ENCODE peak calls at places on chromosomes 7 and 10, in six cellular contexts. L, G, J, O, H and K are unnamed samples.

GRCh38 chr10:61987951-61988379 is 86.5 kb downstream of the ARID5B start:
- DNase-seq in O (no peak), L (no peak), J (no peak), G (no peak), H (no peak), K (no peak)

GRCh38 chr7:118142012-118142411 is 42.0 kb upstream of the LSM8 start:
- DNase-seq in G (no peak), L (no peak), O (no peak), H (no peak), J (no peak), K (no peak)

GRCh38 chr7:98398567-98399372 is 2.1 kb downstream of the BAIAP2L1 start:
- DNase-seq in O (no peak), L (no peak), G (no peak), H (no peak), J (no peak), K (no peak)

GRCh38 chr7:130476287-130477001 is 15.4 kb upstream of the MEST start:
- DNase-seq in G (no peak), L (no peak), J (no peak), O (no peak), H (no peak), K (no peak)

GRCh38 chr7:26083113-26083512 is 68.9 kb upstream of the NFE2L3 start:
- DNase-seq in H (no peak), J (no peak), L (no peak), G (no peak), O (no peak), K (no peak)

GRCh38 chr7:123675092-123675473 is 19.4 kb downstream of the LMOD2 start:
- DNase-seq in L (no peak), J (no peak), G (no peak), O (no peak), H (no peak), K (peak)

GRCh38 chr10:67836491-67836890 is 1.5 kb downstream of the DNAJC12 start:
- DNase-seq in H (no peak), J (no peak), O (no peak), L (no peak), G (no peak), K (no peak)

GRCh38 chr10:57864789-57865676 is 402.7 kb downstream of the IPMK start:
- DNase-seq in O (no peak), H (no peak), L (no peak), G (no peak), J (no peak), K (no peak)

GRCh38 chr7:110442386-110442837 is 648.5 kb upstream of the LRRN3 start:
- DNase-seq in H (no peak), O (no peak), J (no peak), L (peak), G (peak), K (peak)

GRCh38 chr10:73083234-73083633 is 13.4 kb downstream of the P4HA1 start:
- DNase-seq in L (no peak), H (no peak), O (no peak), G (no peak), J (no peak), K (peak)

GRCh38 chr10:104065748-104066147 is 19.9 kb downstream of the COL17A1 start:
- DNase-seq in J (no peak), L (no peak), O (no peak), G (no peak), H (no peak), K (no peak)

GRCh38 chr10:6065406-6065805 is 3.2 kb upstream of the IL2RA start:
- DNase-seq in L (no peak), J (peak), G (no peak), H (no peak), O (no peak), K (no peak)

GRCh38 chr7:129110575-129111376 is 33.7 kb upstream of the TSPAN33 start:
- DNase-seq in J (no peak), H (no peak), O (no peak), G (peak), L (no peak), K (no peak)

DNA sequence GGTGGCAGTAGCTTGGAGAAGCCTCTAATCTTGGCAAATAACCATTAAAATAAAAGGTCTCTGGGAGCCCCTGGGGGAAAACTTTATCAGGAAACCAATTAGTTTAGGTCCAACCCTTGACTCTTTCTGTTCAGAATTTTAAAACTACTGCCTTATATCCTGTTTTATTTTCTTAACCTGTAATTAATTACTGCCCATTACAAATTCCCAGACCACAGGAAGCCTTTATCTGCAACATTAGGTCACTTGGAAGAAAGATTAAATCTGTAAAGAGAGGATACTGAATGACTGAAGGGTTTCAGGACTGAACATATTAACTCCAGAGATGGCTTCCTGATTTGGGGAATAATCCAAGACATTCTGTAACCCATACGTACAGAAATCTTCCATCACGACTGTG is 320.5 kb upstream of the SORCS1 start:
- DNase-seq in L (no peak), J (no peak), H (no peak), O (no peak), G (no peak), K (no peak)
- H3K27ac ChIP-seq in L (no peak), J (no peak), H (no peak), O (no peak), G (no peak), K (no peak)

GRCh38 chr10:10787586-10787985 is 230.1 kb upstream of the CELF2 start:
- DNase-seq in H (no peak), L (no peak), O (no peak), G (no peak), J (no peak), K (no peak)
- H3K27ac ChIP-seq in H (no peak), L (no peak), O (no peak), G (no peak), J (no peak), K (no peak)

GRCh38 chr7:28904539-28905143 is 53.5 kb downstream of the TRIL start:
- DNase-seq in O (no peak), H (no peak), L (no peak), J (no peak), G (no peak), K (peak)
- H3K27ac ChIP-seq in O (no peak), H (no peak), L (no peak), J (no peak), G (peak), K (no peak)

DNA sequence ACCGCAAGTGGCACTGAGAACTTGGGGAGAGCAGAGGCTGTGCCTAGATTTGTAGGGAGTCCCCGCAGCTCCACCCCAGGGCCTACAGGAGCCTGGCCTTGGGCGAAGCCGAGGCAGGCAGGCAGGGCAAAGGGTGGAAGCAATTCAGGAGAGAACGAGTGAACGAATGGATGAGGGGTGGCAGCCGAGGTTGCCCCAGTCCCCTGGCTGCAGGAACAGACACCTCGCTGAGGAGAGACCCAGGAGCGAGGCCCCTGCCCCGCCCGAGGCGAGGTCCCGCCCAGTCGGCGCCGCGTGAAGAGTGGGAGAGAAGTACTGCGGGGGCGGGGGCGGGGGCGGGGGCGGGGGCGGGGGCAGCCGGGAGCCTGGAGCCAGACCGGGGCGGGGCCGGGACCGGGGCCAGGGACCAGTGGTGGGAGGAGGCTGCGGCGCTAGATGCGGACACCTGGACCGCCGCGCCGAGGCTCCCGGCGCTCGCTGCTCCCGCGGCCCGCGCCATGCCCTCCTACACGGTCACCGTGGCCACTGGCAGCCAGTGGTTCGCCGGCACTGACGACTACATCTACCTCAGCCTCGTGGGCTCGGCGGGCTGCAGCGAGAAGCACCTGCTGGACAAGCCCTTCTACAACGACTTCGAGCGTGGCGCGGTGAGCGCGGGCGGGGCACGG is at the start of gene ALOX5:
- DNase-seq in H (peak), G (peak), J (no peak), L (peak), O (peak), K (peak)
- H3K27ac ChIP-seq in H (no peak), G (peak), J (peak), L (no peak), O (peak), K (no peak)

GRCh38 chr7:80775972-80776371 is 137.5 kb downstream of the CD36 start:
- DNase-seq in G (no peak), J (no peak), L (no peak), O (no peak), H (no peak), K (no peak)
- H3K27ac ChIP-seq in G (no peak), J (peak), L (no peak), O (no peak), H (no peak), K (no peak)

GRCh38 chr10:111243126-111243525 is 166.3 kb downstream of the ADRA2A start:
- DNase-seq in G (no peak), H (no peak), J (no peak), L (no peak), O (no peak), K (no peak)
- H3K27ac ChIP-seq in G (no peak), H (no peak), J (no peak), L (no peak), O (no peak), K (no peak)

GRCh38 chr7:100789055-100789454 is 38.3 kb downstream of the EPHB4 start:
- DNase-seq in O (no peak), H (no peak), L (no peak), G (no peak), J (no peak), K (no peak)

GRCh38 chr7:100786323-100786722 is 41.0 kb downstream of the EPHB4 start:
- DNase-seq in H (no peak), J (no peak), O (no peak), L (no peak), G (no peak), K (no peak)

GRCh38 chr7:100783804-100784203 is 43.5 kb downstream of the EPHB4 start:
- DNase-seq in L (no peak), J (no peak), G (no peak), O (no peak), H (no peak), K (no peak)

GRCh38 chr7:100781255-100781654 is 46.1 kb downstream of the EPHB4 start:
- DNase-seq in L (no peak), H (no peak), O (no peak), G (no peak), J (no peak), K (no peak)

GRCh38 chr7:100785878-100786277 is 41.4 kb downstream of the EPHB4 start:
- DNase-seq in L (no peak), J (no peak), O (no peak), H (no peak), G (no peak), K (no peak)
- H3K27ac ChIP-seq in L (no peak), J (no peak), O (no peak), H (no peak), G (no peak), K (no peak)

GRCh38 chr7:71208881-71209280 is 76.9 kb downstream of the GALNT17 start:
- DNase-seq in J (no peak), G (no peak), H (no peak), L (no peak), O (no peak), K (no peak)

GRCh38 chr7:71210220-71210619 is 78.3 kb downstream of the GALNT17 start:
- DNase-seq in H (no peak), O (no peak), G (peak), L (no peak), J (no peak), K (no peak)

GRCh38 chr7:71206183-71206582 is 74.2 kb downstream of the GALNT17 start:
- DNase-seq in O (no peak), J (no peak), G (no peak), L (no peak), H (no peak), K (no peak)
- H3K27ac ChIP-seq in O (no peak), J (no peak), G (no peak), L (no peak), H (no peak), K (no peak)

GRCh38 chr7:2761131-2761624 is 73.2 kb downstream of the AMZ1 start:
- DNase-seq in O (no peak), H (peak), L (no peak), G (no peak), J (no peak), K (no peak)

GRCh38 chr7:2760098-2760889 is 72.3 kb downstream of the AMZ1 start:
- DNase-seq in H (peak), L (peak), O (no peak), G (no peak), J (peak), K (peak)

GRCh38 chr7:2757904-2758672 is 70.1 kb downstream of the AMZ1 start:
- DNase-seq in O (no peak), J (peak), L (peak), G (no peak), H (peak), K (peak)

GRCh38 chr7:2758673-2759603 is 70.9 kb downstream of the AMZ1 start:
- DNase-seq in H (no peak), L (no peak), O (no peak), G (no peak), J (no peak), K (no peak)

GRCh38 chr7:2759736-2760097 is 71.7 kb downstream of the AMZ1 start:
- DNase-seq in G (no peak), J (no peak), O (no peak), L (no peak), H (peak), K (no peak)
- H3K27ac ChIP-seq in G (peak), J (peak), O (no peak), L (peak), H (peak), K (peak)